ENCODE peak calls at places on chromosomes 6 and 20, in five cellular contexts. W is stimulated activated CD8-positive, alpha-beta memory T cell treated with anti-CD3 and anti-CD28 coated beads, Interleukin-2, amount 100 ng/mL, for 1 hour; R is SJSA1; Y is iris pigment epithelial cell; O is activated CD4-positive, alpha-beta T cell treated with anti-CD3 and anti-CD28 coated beads, Interleukin-2, amount 50 U/mL, for 24 hours. F is an unnamed sample.

GRCh38 chr6:26196846-26197683 is 109.8 kb downstream of the HFE start:
- DNase-seq in W (peak), Y (peak), R (peak), O (no peak), F (no peak)

GRCh38 chr6:140388141-140388802 is 1013.8 kb upstream of the CITED2 start:
- DNase-seq in O (no peak), W (no peak), R (no peak), Y (no peak), F (no peak)

GRCh38 chr20:1983311-1983710 is 10.5 kb downstream of the PDYN start:
- DNase-seq in O (no peak), Y (no peak), W (no peak), R (no peak), F (no peak)

GRCh38 chr6:157203312-157203744 is 120.0 kb downstream of the TMEM242 start:
- DNase-seq in W (no peak), O (no peak), R (no peak), Y (no peak), F (no peak)

GRCh38 chr20:1210501-1210900 is 7.2 kb downstream of the C20orf202 start:
- DNase-seq in W (no peak), Y (peak), O (no peak), R (no peak), F (no peak)

GRCh38 chr6:42140051-42140450 is 2.4 kb downstream of the C6orf132 start:
- DNase-seq in Y (peak), W (no peak), R (no peak), O (no peak), F (no peak)

GRCh38 chr6:2749972-2750600 is 636 bp downstream of the MYLK4 start:
- DNase-seq in W (peak), R (no peak), Y (peak), O (peak), F (no peak)

GRCh38 chr6:4936681-4937041 is 67.2 kb downstream of the RPP40 start:
- DNase-seq in R (no peak), W (no peak), O (no peak), Y (peak), F (no peak)

GRCh38 chr6:13013681-13014550 is 297.3 kb downstream of the PHACTR1 start:
- DNase-seq in R (no peak), Y (peak), O (no peak), W (no peak), F (no peak)

GRCh38 chr20:61662226-61662945 is 403.3 kb downstream of the TAF4 start:
- DNase-seq in W (no peak), R (no peak), Y (no peak), O (no peak), F (no peak)

GRCh38 chr6:166355552-166355951 is 13.2 kb upstream of the SFT2D1 start:
- DNase-seq in R (no peak), Y (no peak), W (no peak), O (no peak), F (no peak)

GRCh38 chr6:69813508-69813907 is 16.7 kb upstream of the LMBRD1 start:
- DNase-seq in W (no peak), R (no peak), O (no peak), Y (no peak), F (no peak)

GRCh38 chr20:44540834-44541233 is 19.0 kb upstream of the SERINC3 start:
- DNase-seq in R (no peak), O (no peak), W (no peak), Y (peak), F (no peak)

GRCh38 chr20:36806049-36806448 is 32.5 kb upstream of the DSN1 start:
- DNase-seq in Y (no peak), W (no peak), R (no peak), O (no peak), F (no peak)

GRCh38 chr6:43278524-43279078 is 19.5 kb upstream of the SLC22A7 start:
- DNase-seq in R (no peak), Y (peak), O (no peak), W (no peak), F (no peak)

GRCh38 chr20:3251806-3252205 is 12.8 kb upstream of the SLC4A11 start:
- DNase-seq in O (no peak), R (no peak), Y (peak), W (no peak), F (no peak)

GRCh38 chr20:40160151-40160550 is 528.9 kb downstream of the MAFB start:
- DNase-seq in O (no peak), Y (peak), R (peak), W (no peak), F (no peak)

GRCh38 chr20:35974256-35974655 is 5.9 kb downstream of the CNBD2 start:
- DNase-seq in O (no peak), Y (no peak), R (no peak), W (no peak), F (no peak)

GRCh38 chr6:4489538-4489937 is 286.7 kb upstream of the CDYL start:
- DNase-seq in R (no peak), Y (no peak), W (no peak), O (no peak), F (no peak)

GRCh38 chr20:51752343-51752951 is 15.7 kb downstream of the ATP9A start:
- DNase-seq in R (no peak), W (no peak), Y (peak), O (no peak), F (no peak)

GRCh38 chr6:156953125-156953477 is 175.9 kb downstream of the ARID1B start:
- DNase-seq in R (no peak), Y (no peak), O (no peak), W (no peak), F (no peak)